ENCODE peak calls at places on chromosomes 11 and 22, in five cellular contexts. Y is ovary, M is astrocyte, S is MM.1S, K is GM23248. X is an unnamed sample. For H3K27me3, the result is how much of the 10 kb centered on the place peaks cover.

GRCh38 chr11:11581493-11581880 is 40.3 kb downstream of the GALNT18 start:
- DNase-seq in Y (no peak), M (no peak), S (no peak), K (no peak), X (no peak)

GRCh38 chr11:6596237-6596877 is 7.1 kb downstream of the RRP8 start:
- DNase-seq in Y (no peak), M (no peak), S (no peak), K (no peak), X (no peak)

GRCh38 chr11:10556590-10556989 is 11.9 kb downstream of the LYVE1 start:
- DNase-seq in Y (no peak), M (no peak), S (no peak), K (no peak), X (no peak)

GRCh38 chr22:24412274-24412673 is 15.1 kb upstream of the ADORA2A start:
- DNase-seq in Y (no peak), M (no peak), S (no peak), K (no peak), X (no peak)

GRCh38 chr11:10605941-10606381 is 37.5 kb upstream of the LYVE1 start:
- DNase-seq in Y (peak), M (peak), S (no peak), K (peak), X (no peak)

GRCh38 chr22:41589260-41589600 is 410 bp downstream of the PMM1 start:
- DNase-seq in Y (no peak), M (no peak), S (peak), K (peak), X (no peak)

GRCh38 chr11:119374632-119375394 is 6.7 kb downstream of the USP2 start:
- DNase-seq in Y (no peak), M (no peak), S (no peak), K (peak), X (no peak)

GRCh38 chr11:9906043-9906791 is 242.3 kb downstream of the SWAP70 start:
- DNase-seq in Y (no peak), M (peak), S (no peak), K (peak), X (no peak)

GRCh38 chr11:95296621-95297025 is 65.6 kb upstream of the SESN3 start:
- DNase-seq in Y (no peak), M (peak), S (no peak), K (peak), X (no peak)

GRCh38 chr22:30502911-30503310 is 2.6 kb downstream of the SEC14L4 start:
- DNase-seq in Y (no peak), M (no peak), S (no peak), K (no peak), X (no peak)

GRCh38 chr11:69907611-69908010 is 88.4 kb upstream of the FGF3 start:
- DNase-seq in Y (no peak), M (no peak), S (no peak), K (no peak), X (no peak)

GRCh38 chr11:45451766-45452440 is 165.8 kb upstream of the SYT13 start:
- DNase-seq in Y (no peak), M (peak), S (no peak), K (no peak), X (no peak)

GRCh38 chr11:115297330-115297729 is 206.9 kb downstream of the CADM1 start:
- DNase-seq in Y (no peak), M (no peak), S (no peak), K (no peak), X (no peak)

GRCh38 chr11:78380615-78381029 is 37.0 kb downstream of the GAB2 start:
- DNase-seq in Y (no peak), M (peak), S (no peak), K (peak), X (no peak)

GRCh38 chr11:8192896-8193209 is 24.0 kb upstream of the RIC3 start:
- DNase-seq in Y (no peak), M (no peak), S (no peak), K (no peak), X (no peak)

GRCh38 chr11:68914761-68915160 is 11.1 kb downstream of the IGHMBP2 start:
- DNase-seq in Y (no peak), M (no peak), S (no peak), K (no peak), X (no peak)

GRCh38 chr22:41445171-41446056 is 1.2 kb downstream of the TOB2 start:
- DNase-seq in Y (peak), M (no peak), S (peak), K (peak), X (peak)

GRCh38 chr11:131688056-131688693 is 317.8 kb downstream of the NTM start:
- DNase-seq in Y (peak), M (peak), S (peak), K (peak), X (peak)

DNA sequence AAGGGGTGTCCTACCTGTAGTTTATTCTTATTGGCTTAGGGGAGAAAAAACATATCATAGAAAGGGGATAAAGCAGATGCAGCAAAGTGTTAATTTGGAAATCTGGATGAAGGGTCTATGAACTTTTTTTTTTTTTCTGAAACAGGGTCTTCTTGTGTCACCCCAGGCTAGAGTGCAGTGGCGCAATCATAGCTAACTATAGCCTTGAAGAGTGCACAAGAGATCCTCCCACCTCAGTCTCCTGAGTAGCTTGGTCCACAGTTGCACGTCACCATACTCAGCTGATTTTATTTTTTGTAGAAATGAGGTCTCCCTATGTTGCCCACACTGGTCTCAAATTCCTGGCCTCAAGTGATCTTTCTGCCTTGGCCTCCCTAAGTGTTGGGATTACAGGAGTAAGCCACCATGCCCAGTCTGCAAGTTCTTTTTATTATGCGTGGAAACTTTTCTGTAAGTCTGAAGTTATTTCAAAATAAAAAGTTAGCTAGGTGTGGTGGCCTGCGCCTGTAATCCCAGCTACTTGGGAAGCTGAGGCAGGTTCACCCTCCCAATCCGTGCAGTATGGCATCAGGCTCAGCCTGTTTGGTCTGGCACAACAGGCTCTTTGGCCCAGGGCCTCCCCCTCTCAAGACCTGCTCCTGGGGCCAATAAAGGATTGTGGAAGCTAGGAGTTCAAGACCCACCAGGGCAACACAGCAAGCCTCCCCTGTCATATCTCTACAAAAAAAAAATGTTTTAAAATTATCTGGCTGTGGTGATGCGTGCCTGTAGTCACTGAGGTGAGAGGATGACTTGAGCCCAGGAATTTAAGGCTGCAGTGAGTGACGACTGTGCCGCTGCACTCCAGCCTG is 111.9 kb downstream of the MED15 start:
- DNase-seq in Y (no peak), M (no peak), S (no peak), K (no peak), X (no peak)
- H3K27ac ChIP-seq in Y (no peak), M (no peak), S (no peak), K (no peak), X (no peak)

DNA sequence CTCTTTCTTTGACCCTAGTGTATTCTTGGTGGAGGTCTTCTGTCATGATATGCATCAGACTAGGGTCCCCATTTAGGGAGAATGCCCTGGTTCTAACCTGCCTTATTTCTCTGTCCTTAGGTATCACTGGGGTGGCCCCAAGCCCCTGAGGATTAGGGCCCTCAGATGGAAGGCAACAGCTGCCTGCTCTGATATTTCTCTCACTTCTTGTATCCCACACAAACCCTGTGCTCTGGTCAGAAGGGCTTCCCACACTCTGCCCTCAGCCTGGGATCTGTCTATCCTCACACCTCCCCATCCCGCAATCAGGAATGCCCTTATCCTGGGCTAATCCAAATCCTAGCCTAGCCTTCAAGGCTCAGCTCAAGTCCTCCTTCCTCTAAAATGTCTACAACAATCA is 75.5 kb downstream of the KCNC1 start:
- DNase-seq in Y (no peak), M (no peak), S (no peak), K (no peak), X (peak)
- H3K27me3 ChIP-seq in Y (under half), M (under half), S (under half), K (under half), X (under half)

GRCh38 chr11:13434247-13435205 is 28.5 kb downstream of the BTBD10 start:
- DNase-seq in Y (no peak), M (peak), S (no peak), K (no peak), X (no peak)
- H3K27ac ChIP-seq in Y (no peak), M (peak), S (no peak), K (no peak), X (no peak)

GRCh38 chr22:35510481-35510934 is 30.1 kb upstream of the RASD2 start:
- DNase-seq in Y (no peak), M (peak), S (no peak), K (peak), X (no peak)
- H3K27me3 ChIP-seq in Y (under half), M (under half), S (under half), K (under half), X (under half)

DNA sequence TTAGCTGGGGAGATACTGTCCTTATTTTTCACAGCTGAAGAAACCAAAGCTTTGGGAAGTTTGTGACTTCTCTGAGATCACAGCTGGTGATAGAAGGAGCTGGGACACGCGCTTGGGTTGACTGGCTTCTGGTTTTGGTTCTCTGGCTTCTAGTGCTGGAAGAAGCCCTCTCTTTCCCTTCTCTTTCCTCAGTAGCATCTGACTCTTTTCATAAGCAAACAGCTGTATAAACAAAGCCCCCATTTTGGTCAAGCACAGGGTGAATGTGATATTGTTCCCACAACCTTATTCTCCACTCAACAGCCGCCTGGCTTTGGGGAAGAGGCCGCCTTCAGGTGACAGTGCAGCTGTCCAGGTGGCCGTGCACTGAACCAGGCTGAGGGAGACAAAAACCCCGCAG is 36.7 kb downstream of the PPP2R1B start:
- DNase-seq in Y (no peak), M (no peak), S (no peak), K (no peak), X (no peak)
- H3K27ac ChIP-seq in Y (peak), M (no peak), S (no peak), K (no peak), X (no peak)

GRCh38 chr11:79439430-79439892 is 1.4 kb downstream of the TENM4 start:
- DNase-seq in Y (peak), M (peak), S (peak), K (peak), X (no peak)

GRCh38 chr11:79438631-79439429 is 2.0 kb downstream of the TENM4 start:
- DNase-seq in Y (peak), M (peak), S (peak), K (peak), X (no peak)

GRCh38 chr11:79437274-79437980 is 3.4 kb downstream of the TENM4 start:
- DNase-seq in Y (peak), M (peak), S (peak), K (peak), X (peak)

GRCh38 chr11:79437981-79438630 is 2.7 kb downstream of the TENM4 start:
- DNase-seq in Y (peak), M (peak), S (no peak), K (peak), X (no peak)

GRCh38 chr11:79436911-79437273 is 3.9 kb downstream of the TENM4 start:
- DNase-seq in Y (no peak), M (no peak), S (no peak), K (no peak), X (no peak)
- H3K27me3 ChIP-seq in Y (under half), M (under half), S (under half), K (half or more), X (half or more)

GRCh38 chr11:34643846-34644245 is 23.0 kb downstream of the EHF start:
- DNase-seq in Y (no peak), M (no peak), S (no peak), K (no peak), X (no peak)
- H3K27ac ChIP-seq in Y (no peak), M (peak), S (no peak), K (no peak), X (no peak)